ENCODE peak calls at places on chromosomes 4 and X, in five cellular contexts. Z is A549, Y is NB4, I is fibroblast of pulmonary artery, S is MM.1S. H is an unnamed sample.
A peak's percentile ranks its signal among the peaks of the same experiment; 100 is the strongest.

GRCh38 chr4:89109841-89110540 is 1.3 kb upstream of the TIGD2 start:
- DNase-seq in Z (no peak), Y (no peak), I (no peak), S (no peak), H (no peak)

GRCh38 chr4:74005528-74005927 is 7.1 kb upstream of the CXCL5 start:
- DNase-seq in Z (peak; percentile 90), Y (no peak), I (peak; percentile 25), S (no peak), H (no peak)

GRCh38 chr4:185384877-185385465 is 10.8 kb downstream of the LRP2BP start:
- DNase-seq in Z (no peak), Y (peak; percentile 6), I (peak; percentile 49), S (no peak), H (no peak)

GRCh38 chrX:7201481-7201880 is 53.5 kb upstream of the PUDP start:
- DNase-seq in Z (no peak), Y (no peak), I (peak; percentile 1), S (no peak), H (no peak)

GRCh38 chrX:140713174-140713539 is 3.6 kb downstream of the LINC00632 start:
- DNase-seq in Z (no peak), Y (peak; percentile 36), I (peak; percentile 4), S (peak; percentile 27), H (no peak)

GRCh38 chrX:48918303-48918643 is 551 bp downstream of the PIM2 start:
- DNase-seq in Z (no peak), Y (no peak), I (no peak), S (no peak), H (no peak)

GRCh38 chrX:17605676-17606075 is 131.6 kb upstream of the SCML1 start:
- DNase-seq in Z (no peak), Y (no peak), I (peak; percentile 17), S (no peak), H (no peak)

GRCh38 chrX:42869659-42870476 is 91.9 kb upstream of the PPP1R2C start:
- DNase-seq in Z (no peak), Y (no peak), I (no peak), S (peak; percentile 88), H (no peak)

GRCh38 chr4:184146951-184147350 is 70.7 kb downstream of the ENPP6 start:
- DNase-seq in Z (no peak), Y (no peak), I (no peak), S (no peak), H (no peak)

GRCh38 chr4:174540175-174540574 is 17.9 kb upstream of the HPGD start:
- DNase-seq in Z (no peak), Y (no peak), I (no peak), S (no peak), H (no peak)

GRCh38 chrX:7943600-7944245 is 16.5 kb upstream of the PNPLA4 start:
- DNase-seq in Z (no peak), Y (no peak), I (no peak), S (no peak), H (no peak)

GRCh38 chr4:140150636-140150885 is 3.4 kb downstream of the MAML3 start:
- DNase-seq in Z (no peak), Y (no peak), I (no peak), S (no peak), H (no peak)

GRCh38 chr4:108168672-108169562 is at the start of gene LEF1:
- DNase-seq in Z (no peak), Y (no peak), I (peak; percentile 27), S (peak; percentile 90), H (no peak)

GRCh38 chrX:110316351-110317078 is 1.4 kb downstream of the AMMECR1 start:
- DNase-seq in Z (no peak), Y (peak; percentile 39), I (peak; percentile 17), S (peak; percentile 8), H (no peak)

GRCh38 chrX:137427813-137428212 is 138.1 kb upstream of the ZIC3 start:
- DNase-seq in Z (no peak), Y (no peak), I (no peak), S (no peak), H (no peak)

GRCh38 chr4:159070742-159071141 is 32.1 kb upstream of the RAPGEF2 start:
- DNase-seq in Z (no peak), Y (no peak), I (peak; percentile 47), S (no peak), H (peak; percentile 57)

GRCh38 chr4:75710246-75710645 is 14.1 kb upstream of the USO1 start:
- DNase-seq in Z (no peak), Y (no peak), I (peak; percentile 64), S (no peak), H (no peak)

GRCh38 chr4:186717556-186717955 is 6.1 kb downstream of the FAT1 start:
- DNase-seq in Z (no peak), Y (no peak), I (no peak), S (no peak), H (no peak)

GRCh38 chrX:9785944-9786741 is at the start of gene SHROOM2:
- DNase-seq in Z (no peak), Y (no peak), I (peak; percentile 31), S (no peak), H (no peak)

GRCh38 chrX:149129767-149130166 is 375.3 kb downstream of the IDS start:
- DNase-seq in Z (no peak), Y (no peak), I (peak; percentile 12), S (no peak), H (no peak)

GRCh38 chr4:37446016-37446415 is 201.5 kb downstream of the NWD2 start:
- DNase-seq in Z (no peak), Y (no peak), I (no peak), S (no peak), H (no peak)

GRCh38 chr4:3009422-3009821 is 46.1 kb downstream of the GRK4 start:
- DNase-seq in Z (peak; percentile 22), Y (peak; percentile 40), I (peak; percentile 16), S (no peak), H (no peak)

GRCh38 chr4:55030606-55031005 is 94.8 kb downstream of the KDR start:
- DNase-seq in Z (no peak), Y (no peak), I (no peak), S (no peak), H (no peak)

GRCh38 chr4:155539746-155540145 is 126.9 kb upstream of the GUCY1A1 start:
- DNase-seq in Z (no peak), Y (no peak), I (no peak), S (no peak), H (no peak)

GRCh38 chrX:18935893-18936292 is 48.0 kb downstream of the PHKA2 start:
- DNase-seq in Z (no peak), Y (no peak), I (no peak), S (no peak), H (no peak)

GRCh38 chrX:107449490-107450175 is at the start of gene FRMPD3:
- DNase-seq in Z (no peak), Y (no peak), I (no peak), S (peak; percentile 15), H (no peak)

GRCh38 chr4:113445286-113445685 is 316.3 kb downstream of the CAMK2D start:
- DNase-seq in Z (peak; percentile 23), Y (no peak), I (peak; percentile 99), S (no peak), H (peak; percentile 59)

GRCh38 chr4:40675166-40675565 is 45.5 kb upstream of the RBM47 start:
- DNase-seq in Z (no peak), Y (no peak), I (no peak), S (no peak), H (no peak)

GRCh38 chrX:74422029-74422352 is 698 bp downstream of the SLC16A2 start:
- DNase-seq in Z (no peak), Y (peak; percentile 4), I (no peak), S (no peak), H (no peak)

GRCh38 chrX:153946910-153947769 is 2.7 kb upstream of the RENBP start:
- DNase-seq in Z (peak; percentile 87), Y (peak; percentile 81), I (peak; percentile 84), S (peak; percentile 83), H (no peak)

GRCh38 chr4:186689476-186689875 is 34.2 kb downstream of the FAT1 start:
- DNase-seq in Z (no peak), Y (no peak), I (no peak), S (no peak), H (no peak)

GRCh38 chr4:31391976-31392375 is 671.8 kb downstream of the PCDH7 start:
- DNase-seq in Z (no peak), Y (no peak), I (no peak), S (no peak), H (no peak)

GRCh38 chrX:109036624-109037023 is 300.3 kb upstream of the IRS4 start:
- DNase-seq in Z (no peak), Y (no peak), I (no peak), S (no peak), H (no peak)

GRCh38 chrX:10198254-10198653 is 41.5 kb downstream of the CLCN4 start:
- DNase-seq in Z (no peak), Y (no peak), I (peak; percentile 20), S (no peak), H (no peak)

GRCh38 chr4:63349674-63350025 is 1059.6 kb downstream of the TECRL start:
- DNase-seq in Z (no peak), Y (no peak), I (no peak), S (no peak), H (no peak)

GRCh38 chrX:120262781-120263719 is 12.4 kb downstream of the ZBTB33 start:
- DNase-seq in Z (no peak), Y (peak; percentile 24), I (no peak), S (no peak), H (no peak)

GRCh38 chrX:129980043-129980442 is 2.4 kb upstream of the BCORL1 start:
- DNase-seq in Z (no peak), Y (peak; percentile 60), I (no peak), S (no peak), H (no peak)
- H3K4me3 ChIP-seq in Z (no peak overlapping the region), Y (no peak overlapping the region), I (peak overlapping the region; percentile 59), S (no peak overlapping the region), H (no peak overlapping the region)

DNA sequence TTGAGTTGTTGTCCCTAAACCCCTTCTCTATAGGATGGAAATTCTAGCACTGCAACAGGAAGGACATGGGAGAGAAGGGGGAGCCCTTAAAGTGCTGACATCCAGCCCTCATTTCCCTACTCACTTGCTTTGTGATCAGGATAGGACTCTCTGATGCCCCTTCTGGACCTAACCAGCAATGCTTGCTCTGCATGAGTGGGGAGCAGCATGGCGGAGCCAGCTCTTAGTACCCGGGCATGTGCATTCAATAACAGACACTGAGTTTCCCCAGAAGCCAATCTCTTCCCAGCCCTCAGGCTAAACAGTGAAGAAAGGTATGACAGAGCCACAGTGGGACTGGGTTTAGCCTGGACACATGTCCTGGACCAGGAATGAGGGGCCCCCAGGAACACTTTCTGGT is 14.0 kb downstream of the SOD3 start:
- DNase-seq in Z (peak; percentile 13), Y (peak; percentile 14), I (no peak), S (no peak), H (no peak)
- TF ChIP-seq CTCF in Z (no peak), Y (peak; percentile 33), I (peak; percentile 12), S (no peak), H (peak; percentile 35)

GRCh38 chr4:150600821-150601445 is 19.0 kb downstream of the MAB21L2 start:
- DNase-seq in Z (no peak), Y (no peak), I (no peak), S (no peak), H (no peak)
- H3K4me3 ChIP-seq in Z (no peak overlapping the region), Y (no peak overlapping the region), I (no peak overlapping the region), S (no peak overlapping the region), H (no peak overlapping the region)

DNA sequence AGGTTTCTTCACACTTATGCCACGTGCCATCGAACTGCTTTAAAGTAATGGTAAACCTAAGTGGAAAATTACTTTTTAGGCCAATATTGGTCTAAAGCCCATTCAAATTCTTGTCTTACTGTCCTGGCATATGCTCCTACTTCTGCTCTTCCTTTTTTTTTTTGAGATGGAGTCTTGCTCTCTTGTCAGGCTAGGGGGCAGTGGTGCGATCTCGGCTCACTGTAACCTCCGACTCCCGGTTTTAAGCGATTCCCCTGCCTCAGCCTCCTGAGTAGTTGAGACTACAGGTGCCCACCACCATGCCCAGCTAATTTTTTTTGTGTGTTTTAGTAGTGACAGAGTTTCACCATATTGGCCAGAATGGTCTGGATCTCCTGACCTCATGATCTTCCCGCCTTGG is 129.0 kb upstream of the TECRL start:
- DNase-seq in Z (peak; percentile 5), Y (peak; percentile 44), I (no peak), S (no peak), H (no peak)
- TF ChIP-seq CTCF in Z (no peak), Y (peak; percentile 36), I (peak; percentile 2), S (peak; percentile 10), H (no peak)

H was measured in HFF-Myc.